ENCODE peak calls at places on chromosomes 11 and 22, in seven cellular contexts. W is SK-N-SH, B is HCT116, E is K562, Q is GM12878, Y is HepG2, N is H1. Z is an unnamed sample.

GRCh38 chr11:30992513-30992849 is 377.1 kb downstream of the DCDC1 start:
- DNase-seq in W (no peak), B (no peak), E (peak), Q (no peak), Y (peak), N (no peak), Z (no peak)

GRCh38 chr11:16978021-16978370 is 36.2 kb downstream of the PLEKHA7 start:
- DNase-seq in W (no peak), B (no peak), E (no peak), Q (no peak), Y (no peak), N (no peak), Z (no peak)

GRCh38 chr11:57775474-57775873 is 13.9 kb downstream of the CTNND1 start:
- DNase-seq in W (no peak), B (no peak), E (no peak), Q (no peak), Y (no peak), N (no peak), Z (no peak)

GRCh38 chr11:103367650-103368049 is 258.4 kb downstream of the DYNC2H1 start:
- DNase-seq in W (no peak), B (no peak), E (no peak), Q (no peak), Y (no peak), N (no peak), Z (no peak)

GRCh38 chr22:39117585-39118191 is 20.6 kb downstream of the APOBEC3H start:
- DNase-seq in W (no peak), B (peak), E (peak), Q (peak), Y (peak), N (no peak), Z (peak)

GRCh38 chr22:32204856-32205722 is at the start of gene RFPL2:
- DNase-seq in W (peak), B (peak), E (peak), Q (no peak), Y (peak), N (no peak), Z (peak)

GRCh38 chr11:36034572-36035331 is 90.9 kb downstream of the LDLRAD3 start:
- DNase-seq in W (peak), B (no peak), E (no peak), Q (no peak), Y (no peak), N (no peak), Z (peak)

GRCh38 chr22:23984430-23984829 is 4.5 kb downstream of the GSTT2 start:
- DNase-seq in W (peak), B (peak), E (no peak), Q (no peak), Y (no peak), N (no peak), Z (no peak)

GRCh38 chr22:43851979-43852307 is 10.4 kb downstream of the SULT4A1 start:
- DNase-seq in W (no peak), B (no peak), E (no peak), Q (no peak), Y (no peak), N (no peak), Z (no peak)

GRCh38 chr11:19921976-19922688 is 209.5 kb downstream of the NAV2 start:
- DNase-seq in W (no peak), B (no peak), E (no peak), Q (no peak), Y (no peak), N (no peak), Z (no peak)

GRCh38 chr11:124080319-124081001 is 34.8 kb upstream of the VWA5A start:
- DNase-seq in W (no peak), B (no peak), E (peak), Q (no peak), Y (no peak), N (no peak), Z (peak)

DNA sequence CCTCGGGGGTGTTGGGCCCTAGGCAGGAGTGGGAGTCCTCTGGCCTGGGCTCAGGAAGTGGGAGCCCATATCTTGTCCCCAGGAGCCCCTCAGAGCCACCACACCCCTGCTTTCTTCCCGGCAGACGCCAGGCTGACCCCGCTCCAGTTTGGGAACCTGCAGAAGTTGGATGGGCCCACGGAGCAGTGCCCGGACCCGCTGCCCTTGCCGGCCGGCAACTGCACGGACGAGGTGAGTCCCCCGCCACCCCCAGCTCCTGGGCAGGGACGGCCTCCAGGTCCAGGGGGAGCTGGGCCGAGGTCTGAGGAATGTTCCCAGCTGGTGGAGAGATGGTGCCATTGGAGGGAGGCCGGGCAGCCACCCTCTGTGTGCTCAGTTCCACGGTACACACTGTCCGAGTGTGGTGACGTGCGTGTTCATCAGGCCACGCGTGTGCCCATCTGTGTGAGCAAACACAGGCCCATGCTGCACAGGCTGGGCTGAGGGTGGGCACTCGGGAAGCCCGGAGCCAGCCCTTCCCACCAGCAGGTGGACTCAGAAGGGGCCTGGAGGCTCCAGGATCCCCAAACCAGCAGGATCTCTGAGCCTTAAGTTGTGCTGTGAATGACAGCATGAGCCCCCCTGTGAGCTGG is 4.8 kb downstream of the MUC5B start:
- DNase-seq in W (peak), B (no peak), E (no peak), Q (no peak), Y (no peak), N (no peak), Z (no peak)
- TF ChIP-seq JUND in W (no peak), B (no peak), E (no peak), Q (no peak), Y (no peak), N (no peak), Z (no peak)

GRCh38 chr11:94895971-94896370 is 77.4 kb downstream of the CWC15 start:
- DNase-seq in W (no peak), B (no peak), E (no peak), Q (no peak), Y (no peak), N (no peak), Z (no peak)

GRCh38 chr11:94895451-94895850 is 77.9 kb downstream of the CWC15 start:
- DNase-seq in W (no peak), B (no peak), E (no peak), Q (no peak), Y (no peak), N (no peak), Z (no peak)

DNA sequence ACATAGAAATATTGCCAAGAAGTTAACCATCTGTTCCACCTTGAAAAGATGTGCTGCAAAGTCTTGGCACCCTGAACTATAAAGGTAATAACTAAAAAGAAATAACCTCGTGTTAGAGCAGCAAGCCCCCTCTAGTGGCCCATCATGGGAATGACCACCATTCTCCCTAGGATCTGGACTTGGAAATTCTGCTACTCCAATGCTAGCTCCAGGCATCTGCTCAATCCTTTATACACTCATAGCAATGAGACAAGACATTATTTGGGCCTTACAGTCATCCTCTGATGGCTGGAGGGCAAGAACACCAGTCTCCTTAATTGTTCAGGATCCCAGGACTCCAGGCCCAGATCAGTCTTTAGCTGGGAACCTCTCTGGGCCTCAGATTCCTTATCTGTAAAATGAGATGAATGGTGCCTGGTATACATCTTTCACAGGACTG is 76.0 kb downstream of the CWC15 start:
- DNase-seq in W (peak), B (peak), E (peak), Q (no peak), Y (peak), N (no peak), Z (peak)
- TF ChIP-seq JUND in W (no peak), B (no peak), E (no peak), Q (no peak), Y (no peak), N (no peak), Z (no peak)

GRCh38 chr11:2769409-2769778 is 69.6 kb upstream of the KCNQ1OT1 start:
- DNase-seq in W (no peak), B (no peak), E (no peak), Q (no peak), Y (no peak), N (no peak), Z (no peak)
- TF ChIP-seq JUND in W (no peak), B (no peak), E (no peak), Q (no peak), Y (no peak), N (no peak), Z (no peak)

DNA sequence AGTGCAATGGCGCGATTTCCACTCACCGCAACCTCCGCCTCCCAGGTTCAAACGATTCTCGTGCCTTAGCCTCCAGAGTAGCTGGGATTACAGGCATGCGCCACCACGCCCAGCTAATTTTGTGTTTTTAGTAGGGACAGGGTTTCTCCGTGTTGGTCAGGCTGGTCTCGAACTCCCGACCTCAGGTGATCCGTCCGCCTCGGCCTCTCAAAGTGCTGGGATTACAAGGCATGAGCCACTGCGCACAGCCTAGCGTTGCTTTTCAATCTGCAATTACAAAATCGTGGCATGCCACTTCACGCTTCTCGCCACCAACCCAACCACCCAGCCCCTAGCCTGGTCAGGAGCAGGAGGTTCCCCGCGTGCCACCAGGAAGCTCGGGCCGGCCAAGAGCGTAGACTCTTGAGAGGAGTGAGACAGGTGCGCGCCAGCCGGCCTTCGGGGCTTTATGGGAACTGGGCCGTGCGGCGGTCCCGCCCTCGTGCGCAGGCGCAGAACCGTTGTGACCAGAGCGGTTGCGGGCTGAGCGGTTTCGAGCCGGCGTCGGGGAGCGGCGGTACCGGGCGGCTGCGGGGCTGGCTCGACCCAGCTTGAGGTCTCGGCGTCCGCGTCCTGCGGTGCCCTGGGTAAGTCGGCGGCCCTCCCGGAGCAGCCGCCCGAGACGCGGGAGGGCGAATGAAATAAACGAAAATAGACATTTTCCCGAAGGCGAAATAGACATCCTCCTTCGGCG is at the start of gene ASRGL1:
- DNase-seq in W (peak), B (peak), E (peak), Q (peak), Y (peak), N (peak), Z (peak)
- TF ChIP-seq JUND in W (no peak), B (no peak), E (no peak), Q (no peak), Y (no peak), N (no peak), Z (no peak)

GRCh38 chr11:63609536-63609935 is 4.7 kb downstream of the PLAAT3 start:
- DNase-seq in W (peak), B (no peak), E (no peak), Q (no peak), Y (no peak), N (no peak), Z (peak)
- TF ChIP-seq JUND in W (no peak), B (no peak), E (no peak), Q (no peak), Y (no peak), N (no peak), Z (no peak)